ENCODE peak calls at places on chromosomes 12 and 14, in six cellular contexts. K is NCI-H146, W is ureter, T is GM12878, I is Ammon's horn, D is anterior cingulate cortex. R is an unnamed sample.

GRCh38 chr12:94762943-94763342 is 112.6 kb upstream of the TMCC3 start:
- DNase-seq in I (no peak), D (no peak), T (no peak), K (no peak), W (no peak), R (no peak)

GRCh38 chr12:79635676-79636075 is 55.1 kb downstream of the PAWR start:
- DNase-seq in K (no peak), D (no peak), I (no peak), W (no peak), T (no peak), R (no peak)

GRCh38 chr14:93930989-93931307 is 3.8 kb downstream of the FAM181A start:
- DNase-seq in W (no peak), D (no peak), T (no peak), K (no peak), I (no peak), R (no peak)

GRCh38 chr12:116137318-116137717 is 140.2 kb downstream of the MED13L start:
- DNase-seq in I (no peak), K (no peak), D (no peak), W (no peak), T (no peak), R (no peak)

GRCh38 chr12:106106892-106107291 is 31.9 kb downstream of the NUAK1 start:
- DNase-seq in T (no peak), D (no peak), K (no peak), I (no peak), W (no peak), R (no peak)

GRCh38 chr12:109677323-109677722 is 36.3 kb upstream of the FAM222A start:
- DNase-seq in W (no peak), T (no peak), D (no peak), I (peak; percentile 7), K (peak; percentile 98), R (no peak)

GRCh38 chr14:103732868-103733626 is 17.4 kb downstream of the ZFYVE21 start:
- DNase-seq in K (no peak), D (no peak), T (no peak), W (no peak), I (no peak), R (no peak)

GRCh38 chr14:99940064-99940463 is 125.2 kb upstream of the EVL start:
- DNase-seq in W (no peak), K (no peak), I (no peak), D (no peak), T (no peak), R (no peak)

GRCh38 chr14:62126885-62127478 is 364.8 kb downstream of the SNAPC1 start:
- DNase-seq in D (no peak), T (no peak), K (peak; percentile 54), I (peak; percentile 76), W (no peak), R (no peak)

GRCh38 chr14:90521930-90522483 is 125.2 kb downstream of the CALM1 start:
- DNase-seq in W (no peak), D (no peak), I (no peak), T (no peak), K (no peak), R (no peak)